ENCODE peak calls at places on chromosomes 2 and 18, in ten cellular contexts. X is WERI-Rb-1, V is hepatocyte, I is astrocyte, M is cardiac muscle cell, W is HAP-1, D is Caco-2, U is left ventricle myocardium inferior, Y is fibroblast of pulmonary artery, A is stomach. J is an unnamed sample.

GRCh38 chr18:10197097-10197496 is 257.3 kb upstream of the APCDD1 start:
- DNase-seq in X (no peak), V (peak; percentile 40), I (no peak), M (no peak), W (no peak), D (no peak), U (peak; percentile 51), Y (no peak), A (no peak), J (no peak)

GRCh38 chr2:236720974-236721600 is 151.5 kb downstream of the ACKR3 start:
- DNase-seq in X (no peak), V (no peak), I (no peak), M (no peak), W (no peak), D (no peak), U (no peak), Y (no peak), A (no peak), J (no peak)

GRCh38 chr2:206696910-206697309 is 21.3 kb downstream of the DYTN start:
- DNase-seq in X (no peak), V (no peak), I (no peak), M (no peak), W (no peak), D (no peak), U (no peak), Y (no peak), A (no peak), J (peak; percentile 1)

GRCh38 chr2:73982140-73982617 is 2.5 kb upstream of the TET3 start:
- DNase-seq in X (no peak), V (peak; percentile 46), I (peak; percentile 45), M (no peak), W (no peak), D (no peak), U (no peak), Y (peak; percentile 42), A (peak; percentile 41), J (no peak)

GRCh38 chr2:10187661-10188060 is 65.1 kb downstream of the RRM2 start:
- DNase-seq in X (no peak), V (no peak), I (no peak), M (no peak), W (no peak), D (no peak), U (no peak), Y (no peak), A (no peak), J (no peak)

GRCh38 chr2:230636684-230637271 is 75.9 kb upstream of the CAB39 start:
- DNase-seq in X (no peak), V (no peak), I (no peak), M (no peak), W (no peak), D (no peak), U (no peak), Y (no peak), A (no peak), J (no peak)

GRCh38 chr2:127235082-127235702 is 15.1 kb upstream of the CYP27C1 start:
- DNase-seq in X (no peak), V (no peak), I (no peak), M (no peak), W (no peak), D (no peak), U (no peak), Y (no peak), A (no peak), J (no peak)

GRCh38 chr18:49851624-49852023 is 38.3 kb upstream of the ACAA2 start:
- DNase-seq in X (no peak), V (no peak), I (no peak), M (no peak), W (no peak), D (no peak), U (no peak), Y (no peak), A (peak; percentile 24), J (no peak)

GRCh38 chr2:144503221-144503620 is 16.7 kb downstream of the ZEB2 start:
- DNase-seq in X (no peak), V (no peak), I (no peak), M (no peak), W (no peak), D (no peak), U (no peak), Y (no peak), A (no peak), J (no peak)

GRCh38 chr2:144498215-144498614 is 21.7 kb downstream of the ZEB2 start:
- DNase-seq in X (no peak), V (no peak), I (no peak), M (no peak), W (no peak), D (no peak), U (no peak), Y (no peak), A (no peak), J (no peak)

GRCh38 chr2:144502356-144502755 is 17.6 kb downstream of the ZEB2 start:
- DNase-seq in X (no peak), V (no peak), I (no peak), M (no peak), W (no peak), D (no peak), U (no peak), Y (no peak), A (no peak), J (no peak)

GRCh38 chr2:144500567-144500966 is 19.4 kb downstream of the ZEB2 start:
- DNase-seq in X (no peak), V (no peak), I (no peak), M (no peak), W (no peak), D (no peak), U (no peak), Y (peak; percentile 23), A (no peak), J (no peak)

DNA sequence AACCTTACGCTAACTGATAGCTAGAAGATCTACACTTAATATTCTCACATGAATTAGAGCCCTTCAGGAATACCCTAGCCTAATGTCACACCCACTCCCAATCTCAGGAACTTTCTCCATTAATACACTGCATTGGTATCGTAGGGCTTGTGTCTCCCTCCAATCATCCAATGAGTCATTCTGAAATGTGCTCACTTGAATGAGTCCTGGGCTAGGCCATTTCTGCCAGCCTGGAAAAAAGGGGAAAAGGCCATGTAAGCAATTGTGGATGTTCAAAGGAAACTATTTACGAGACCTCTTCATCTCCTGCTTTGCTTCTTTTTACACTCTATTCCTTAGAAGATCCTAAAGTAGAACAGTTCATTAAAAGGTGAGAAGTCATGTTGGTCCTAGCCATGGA is 18.8 kb downstream of the ZEB2 start:
- DNase-seq in X (no peak), V (no peak), I (no peak), M (no peak), W (no peak), D (no peak), U (no peak), Y (peak; percentile 21), A (no peak), J (no peak)
- H3K4me3 ChIP-seq in X (no peak overlapping the region), V (no peak overlapping the region), I (no peak overlapping the region), M (no peak overlapping the region), W (no peak overlapping the region), D (no peak overlapping the region), U (no peak overlapping the region), Y (no peak overlapping the region), A (no peak overlapping the region), J (no peak overlapping the region)

DNA sequence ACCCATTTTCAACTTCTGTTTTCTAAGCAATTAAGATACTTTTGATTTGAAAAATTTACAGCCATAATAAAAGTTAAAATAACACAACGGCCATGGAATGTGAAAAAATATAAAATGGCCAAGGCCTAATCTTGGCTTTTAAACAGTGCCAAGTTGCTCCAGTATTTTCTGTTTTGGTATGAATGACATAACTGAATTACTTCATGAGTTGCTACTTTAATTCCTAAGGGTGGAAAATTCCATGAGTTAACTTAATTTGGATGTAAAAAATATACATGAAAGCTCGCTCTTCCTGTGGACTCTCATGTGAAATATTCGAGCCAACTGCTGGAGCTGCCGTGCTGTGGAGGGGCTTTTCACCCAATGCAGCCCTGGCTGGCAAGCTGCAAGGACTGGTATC is 285.9 kb upstream of the CCDC68 start:
- DNase-seq in X (no peak), V (no peak), I (no peak), M (no peak), W (no peak), D (no peak), U (no peak), Y (peak; percentile 56), A (no peak), J (no peak)
- H3K4me3 ChIP-seq in X (no peak overlapping the region), V (no peak overlapping the region), I (no peak overlapping the region), M (no peak overlapping the region), W (no peak overlapping the region), D (no peak overlapping the region), U (no peak overlapping the region), Y (no peak overlapping the region), A (no peak overlapping the region), J (no peak overlapping the region)

GRCh38 chr18:13005289-13005688 is 14.1 kb downstream of the CEP192 start:
- DNase-seq in X (no peak), V (no peak), I (no peak), M (no peak), W (no peak), D (no peak), U (no peak), Y (no peak), A (no peak), J (no peak)

GRCh38 chr18:13006731-13007550 is 15.8 kb downstream of the CEP192 start:
- DNase-seq in X (no peak), V (no peak), I (no peak), M (no peak), W (no peak), D (no peak), U (no peak), Y (no peak), A (no peak), J (no peak)

GRCh38 chr18:13003466-13003896 is 12.3 kb downstream of the CEP192 start:
- DNase-seq in X (peak; percentile 76), V (peak; percentile 82), I (peak; percentile 62), M (peak; percentile 87), W (peak; percentile 81), D (peak; percentile 75), U (no peak), Y (peak; percentile 82), A (peak; percentile 51), J (peak; percentile 48)

GRCh38 chr18:12998332-12999060 is 7.3 kb downstream of the CEP192 start:
- DNase-seq in X (no peak), V (no peak), I (no peak), M (no peak), W (no peak), D (no peak), U (no peak), Y (no peak), A (no peak), J (no peak)

GRCh38 chr18:13004316-13004879 is 13.2 kb downstream of the CEP192 start:
- DNase-seq in X (no peak), V (no peak), I (no peak), M (no peak), W (no peak), D (no peak), U (no peak), Y (no peak), A (no peak), J (no peak)
- H3K4me3 ChIP-seq in X (no peak overlapping the region), V (no peak overlapping the region), I (no peak overlapping the region), M (no peak overlapping the region), W (no peak overlapping the region), D (no peak overlapping the region), U (no peak overlapping the region), Y (no peak overlapping the region), A (no peak overlapping the region), J (no peak overlapping the region)

DNA sequence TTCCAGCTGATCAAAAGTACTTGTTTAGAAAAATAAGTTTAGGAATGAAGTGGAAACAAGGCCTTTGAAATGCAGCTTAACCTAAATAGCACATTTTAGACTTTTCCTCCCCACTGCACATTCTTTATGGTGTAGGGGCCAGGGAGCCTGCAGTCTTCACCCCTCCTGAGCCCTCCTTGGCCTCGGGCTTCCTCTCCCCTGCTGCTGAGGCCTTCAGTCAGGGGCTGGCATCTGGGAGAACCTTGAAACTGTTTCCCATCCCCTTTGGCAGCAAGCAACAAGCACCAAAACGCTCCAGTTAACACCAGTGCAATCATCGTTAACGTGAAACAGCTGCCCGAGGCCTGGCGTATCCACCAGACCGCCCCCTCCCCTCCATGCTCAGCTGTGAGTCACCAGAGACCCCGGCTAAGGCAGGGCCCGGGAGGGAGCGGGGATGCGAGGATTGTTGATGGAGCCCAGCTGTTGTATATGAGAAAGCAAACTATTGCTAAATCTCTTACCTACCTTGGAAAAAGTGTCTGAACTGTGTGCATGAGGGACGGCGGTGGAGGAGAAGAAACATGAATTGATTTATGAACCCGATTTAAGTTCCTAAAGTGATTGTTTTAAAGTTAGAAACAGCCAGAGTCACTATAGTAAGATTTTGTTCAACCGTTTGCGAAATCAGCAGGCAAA is 5.3 kb downstream of the ZFP36L2 start:
- DNase-seq in X (no peak), V (peak; percentile 88), I (peak; percentile 94), M (peak; percentile 96), W (peak; percentile 47), D (peak; percentile 62), U (peak; percentile 78), Y (peak; percentile 93), A (peak; percentile 50), J (no peak)
- H3K4me3 ChIP-seq in X (no peak overlapping the region), V (peak overlapping the region; percentile 6), I (peak overlapping the region; percentile 81), M (peak overlapping the region; percentile 24), W (peak overlapping the region; percentile 37), D (peak overlapping the region; percentile 98), U (peak overlapping the region; percentile 94), Y (peak overlapping the region; percentile 78), A (peak overlapping the region; percentile 81), J (peak overlapping the region; percentile 90)